ENCODE peak calls at places on chromosomes 12 and 14, in five cellular contexts. K, H, R, E and D are unnamed samples.

GRCh38 chr12:117533687-117534086 is 172.3 kb upstream of the NOS1 start:
- DNase-seq in K (peak), H (no peak), R (no peak), E (no peak), D (no peak)

GRCh38 chr12:123011701-123012100 is 31.2 kb downstream of the ARL6IP4 start:
- DNase-seq in K (no peak), H (no peak), R (no peak), E (no peak), D (no peak)

GRCh38 chr12:85835417-85835809 is 796 bp downstream of the RASSF9 start:
- DNase-seq in K (no peak), H (no peak), R (no peak), E (no peak), D (peak)

GRCh38 chr12:45232146-45232731 is 16.3 kb downstream of the ANO6 start:
- DNase-seq in K (no peak), H (no peak), R (no peak), E (no peak), D (no peak)

GRCh38 chr12:57627504-57628279 is 5.3 kb downstream of the B4GALNT1 start:
- DNase-seq in K (no peak), H (no peak), R (peak), E (no peak), D (no peak)

GRCh38 chr12:52975204-52975603 is 26.3 kb downstream of the KRT18 start:
- DNase-seq in K (no peak), H (no peak), R (no peak), E (no peak), D (no peak)

GRCh38 chr14:46250113-46250703 is 401.4 kb downstream of the RPL10L start:
- DNase-seq in K (no peak), H (no peak), R (no peak), E (no peak), D (peak)

GRCh38 chr12:4607056-4607455 is 41.8 kb downstream of the AKAP3 start:
- DNase-seq in K (no peak), H (no peak), R (no peak), E (no peak), D (no peak)

GRCh38 chr12:124538194-124539082 is 29.0 kb downstream of the NCOR2 start:
- DNase-seq in K (no peak), H (no peak), R (no peak), E (no peak), D (no peak)

GRCh38 chr12:27192118-27192802 is 51.8 kb upstream of the STK38L start:
- DNase-seq in K (no peak), H (no peak), R (no peak), E (no peak), D (no peak)

GRCh38 chr14:68250950-68251765 is 431.6 kb downstream of the RAD51B start:
- DNase-seq in K (no peak), H (no peak), R (no peak), E (no peak), D (peak)

GRCh38 chr12:89863968-89864367 is 155.3 kb upstream of the ATP2B1 start:
- DNase-seq in K (no peak), H (no peak), R (no peak), E (no peak), D (no peak)

GRCh38 chr14:68789798-68790655 is 2.8 kb downstream of the ZFP36L1 start:
- DNase-seq in K (no peak), H (peak), R (peak), E (no peak), D (no peak)

DNA sequence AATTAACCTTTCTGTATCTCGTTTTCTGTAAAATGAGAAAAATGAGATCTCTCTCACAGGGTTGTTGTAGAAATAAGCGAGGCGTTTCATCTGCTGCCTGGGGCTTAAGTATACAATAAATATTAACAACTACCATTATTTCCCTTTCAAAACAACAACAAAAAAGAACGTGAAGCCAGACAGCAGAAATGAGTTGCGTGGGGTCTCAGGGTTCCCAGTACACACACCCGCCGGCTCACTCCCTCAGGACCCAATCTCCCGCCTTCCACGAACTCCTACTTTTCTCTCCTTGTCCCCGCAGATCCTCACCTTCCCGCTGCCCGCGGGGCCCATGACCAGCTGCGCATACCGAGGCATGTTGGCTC is 228 bp downstream of the GPN3 start:
- DNase-seq in K (no peak), H (no peak), R (no peak), E (no peak), D (no peak)
- H3K4me3 ChIP-seq in K (peak), H (peak), R (peak), E (peak), D (peak)

GRCh38 chr12:87259405-87259804 is 769.8 kb downstream of the C12orf50 start:
- DNase-seq in K (no peak), H (no peak), R (no peak), E (no peak), D (no peak)
- H3K4me3 ChIP-seq in K (no peak), H (no peak), R (no peak), E (no peak), D (no peak)

DNA sequence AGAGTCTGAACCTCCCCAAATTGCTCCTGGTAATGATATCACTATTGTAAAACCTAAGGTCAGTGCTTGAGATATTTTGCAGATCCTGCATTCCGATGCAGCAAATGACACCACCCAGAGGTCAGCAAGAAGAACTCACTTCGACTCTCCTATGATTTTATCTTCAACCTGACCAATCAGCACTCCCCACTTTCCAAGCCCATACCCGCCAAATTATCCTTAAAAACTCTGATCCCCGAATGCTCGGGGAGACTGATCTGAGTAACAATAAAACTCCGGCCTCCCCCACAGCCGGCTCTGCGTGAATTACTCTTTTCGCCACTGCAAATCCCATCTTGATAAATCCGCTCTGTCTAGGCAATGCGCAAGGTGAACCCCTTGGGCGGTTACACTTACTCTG is 1.2 kb downstream of the NPC2 start:
- DNase-seq in K (peak), H (no peak), R (no peak), E (no peak), D (peak)
- H3K4me3 ChIP-seq in K (peak), H (peak), R (peak), E (peak), D (peak)

DNA sequence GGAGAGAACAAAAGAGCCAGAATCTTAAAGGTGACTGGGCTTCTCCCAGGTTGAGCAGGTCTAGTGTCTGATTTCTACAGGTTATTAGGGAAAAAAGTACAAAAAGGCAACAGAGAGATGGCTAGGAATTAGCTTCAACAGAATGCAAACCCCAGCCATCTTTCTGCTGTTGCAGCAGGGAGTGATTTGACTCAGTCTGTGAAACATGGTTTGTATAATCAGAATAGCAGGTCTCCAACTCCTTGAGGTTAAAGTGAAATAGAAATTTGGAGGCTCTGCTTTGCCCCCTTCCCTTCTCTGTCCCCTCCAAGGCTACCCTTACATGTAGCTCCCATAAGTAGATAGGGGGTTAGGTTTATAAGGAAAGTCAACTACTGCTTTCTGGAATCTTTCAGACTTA is 105.8 kb downstream of the AKAP6 start:
- DNase-seq in K (no peak), H (no peak), R (no peak), E (no peak), D (no peak)
- H3K4me3 ChIP-seq in K (no peak), H (no peak), R (no peak), E (no peak), D (no peak)

DNA sequence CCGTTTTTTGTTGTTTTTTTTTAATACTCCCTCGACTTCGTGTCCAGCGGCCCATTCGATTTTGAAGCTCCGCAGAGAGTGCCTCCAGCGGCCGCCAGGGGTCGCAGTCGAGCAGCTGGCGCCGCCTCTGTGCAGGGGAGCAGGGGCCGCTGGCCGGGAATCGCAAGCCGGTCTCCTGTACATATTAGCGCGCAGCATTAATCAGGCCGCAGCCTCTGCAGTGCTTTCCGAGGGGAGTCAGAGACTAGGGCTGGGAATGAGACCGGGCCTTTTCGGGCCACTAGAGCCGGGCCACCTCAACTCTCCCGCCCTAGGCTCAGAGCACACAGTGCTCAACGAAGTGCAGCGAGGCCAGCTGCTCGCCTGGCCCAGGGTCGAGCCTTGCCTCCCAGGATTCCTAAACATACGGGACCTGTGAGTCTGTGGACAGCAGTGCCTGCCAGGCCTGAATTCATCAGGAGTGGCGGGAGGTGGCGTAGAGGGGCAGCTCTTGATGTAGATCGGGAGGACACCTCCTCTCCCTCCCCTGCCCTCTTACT is 81.8 kb downstream of the EMP1 start:
- DNase-seq in K (peak), H (peak), R (peak), E (peak), D (peak)
- H3K4me3 ChIP-seq in K (no peak), H (no peak), R (no peak), E (peak), D (no peak)

DNA sequence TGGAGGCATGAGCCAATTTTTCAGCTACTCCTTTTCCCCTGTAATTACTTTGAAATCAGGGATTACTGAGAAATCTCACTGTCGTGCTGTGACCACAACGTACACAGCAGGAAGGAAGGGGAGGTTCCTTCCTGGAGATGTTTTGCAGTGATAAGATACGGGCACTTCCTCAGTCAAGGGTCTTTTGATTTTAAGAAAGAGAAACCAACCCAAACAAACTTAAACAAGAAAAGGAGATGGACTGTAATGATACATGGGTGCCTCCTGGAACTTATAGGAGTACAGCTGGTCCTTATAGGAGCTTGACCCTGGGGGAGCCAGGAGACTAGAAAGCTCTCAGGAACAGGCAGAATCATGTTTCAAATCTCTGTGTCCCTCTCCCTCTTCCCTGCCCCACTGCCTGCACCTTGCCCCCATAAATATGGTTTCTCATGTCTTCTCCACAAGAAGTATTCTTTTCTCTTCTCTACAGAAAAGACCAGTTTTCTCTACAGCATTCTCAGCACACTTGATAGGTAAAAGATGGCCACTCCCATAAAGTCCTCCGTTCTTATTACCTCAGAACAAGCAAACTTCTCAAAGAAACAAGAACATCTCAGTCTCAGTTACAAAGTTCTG is 281.1 kb upstream of the AMIGO2 start:
- DNase-seq in K (peak), H (peak), R (peak), E (no peak), D (no peak)
- H3K4me3 ChIP-seq in K (no peak), H (peak), R (peak), E (no peak), D (no peak)

GRCh38 chr12:93186621-93187020 is 191.1 kb upstream of the NUDT4 start:
- DNase-seq in K (no peak), H (no peak), R (no peak), E (no peak), D (no peak)

GRCh38 chr12:93183940-93184663 is 193.6 kb upstream of the NUDT4 start:
- DNase-seq in K (peak), H (no peak), R (no peak), E (peak), D (no peak)

GRCh38 chr12:93185369-93185741 is 192.4 kb upstream of the NUDT4 start:
- DNase-seq in K (no peak), H (no peak), R (no peak), E (no peak), D (no peak)

GRCh38 chr12:93186131-93186530 is 191.6 kb upstream of the NUDT4 start:
- DNase-seq in K (no peak), H (no peak), R (no peak), E (no peak), D (no peak)

GRCh38 chr12:93184664-93185368 is 192.9 kb upstream of the NUDT4 start:
- DNase-seq in K (no peak), H (no peak), R (no peak), E (no peak), D (no peak)
- H3K4me3 ChIP-seq in K (no peak), H (no peak), R (no peak), E (no peak), D (no peak)

GRCh38 chr14:50394713-50395112 is 2.0 kb downstream of the CDKL1 start:
- DNase-seq in K (no peak), H (no peak), R (no peak), E (no peak), D (no peak)
- H3K4me3 ChIP-seq in K (no peak), H (no peak), R (no peak), E (no peak), D (no peak)